ENCODE peak calls at places on chromosomes 5 and 9, in four cellular contexts. One of them, this sample, is unnamed.

GRCh38 chr9:108049026-108049591 is 559.5 kb upstream of the KLF4 start:
- DNase-seq in upper lobe of left lung: no peak
- DNase-seq in SK-N-SH: no peak
- DNase-seq in breast epithelium: no peak
- DNase-seq in this sample: no peak

GRCh38 chr5:36153727-36154126 is 1.8 kb downstream of the SKP2 start:
- DNase-seq in upper lobe of left lung: no peak
- DNase-seq in SK-N-SH: no peak
- DNase-seq in breast epithelium: no peak
- DNase-seq in this sample: no peak

GRCh38 chr5:120464627-120465280 is 654 bp downstream of the PRR16 start:
- DNase-seq in upper lobe of left lung: peak; percentile 72
- DNase-seq in SK-N-SH: peak; percentile 67
- DNase-seq in breast epithelium: no peak
- DNase-seq in this sample: peak; percentile 23

GRCh38 chr9:137763271-137763955 is 114.2 kb upstream of the CACNA1B start:
- DNase-seq in upper lobe of left lung: peak; percentile 60
- DNase-seq in SK-N-SH: no peak
- DNase-seq in breast epithelium: no peak
- DNase-seq in this sample: no peak

GRCh38 chr9:93058357-93059096 is at the start of gene SUSD3:
- DNase-seq in upper lobe of left lung: peak; percentile 94
- DNase-seq in SK-N-SH: peak; percentile 97
- DNase-seq in breast epithelium: peak; percentile 65
- DNase-seq in this sample: peak; percentile 76

GRCh38 chr9:124010665-124011321 is 775 bp upstream of the LHX2 start:
- DNase-seq in upper lobe of left lung: peak; percentile 78
- DNase-seq in SK-N-SH: peak; percentile 76
- DNase-seq in breast epithelium: no peak
- DNase-seq in this sample: no peak

GRCh38 chr9:87792831-87793288 is 66.9 kb downstream of the CTSL start:
- DNase-seq in upper lobe of left lung: no peak
- DNase-seq in SK-N-SH: no peak
- DNase-seq in breast epithelium: no peak
- DNase-seq in this sample: peak; percentile 50

GRCh38 chr9:16202913-16203734 is 650.3 kb downstream of the CCDC171 start:
- DNase-seq in upper lobe of left lung: peak; percentile 49
- DNase-seq in SK-N-SH: no peak
- DNase-seq in breast epithelium: no peak
- DNase-seq in this sample: no peak

GRCh38 chr9:27154923-27155322 is 45.9 kb downstream of the TEK start:
- DNase-seq in upper lobe of left lung: no peak
- DNase-seq in SK-N-SH: no peak
- DNase-seq in breast epithelium: no peak
- DNase-seq in this sample: no peak

GRCh38 chr5:109690456-109691247 is 925 bp downstream of the MAN2A1 start:
- DNase-seq in upper lobe of left lung: peak; percentile 92
- DNase-seq in SK-N-SH: peak; percentile 68
- DNase-seq in breast epithelium: peak; percentile 73
- DNase-seq in this sample: peak; percentile 80

GRCh38 chr5:154440540-154440939 is 5.3 kb upstream of the SAP30L start:
- DNase-seq in upper lobe of left lung: no peak
- DNase-seq in SK-N-SH: no peak
- DNase-seq in breast epithelium: no peak
- DNase-seq in this sample: no peak

GRCh38 chr9:128124451-128124850 is 3.1 kb downstream of the PTGES2 start:
- DNase-seq in upper lobe of left lung: no peak
- DNase-seq in SK-N-SH: no peak
- DNase-seq in breast epithelium: no peak
- DNase-seq in this sample: no peak

GRCh38 chr5:86126202-86126601 is 491.5 kb upstream of the COX7C start:
- DNase-seq in upper lobe of left lung: no peak
- DNase-seq in SK-N-SH: no peak
- DNase-seq in breast epithelium: no peak
- DNase-seq in this sample: no peak

GRCh38 chr9:115373000-115373709 is 255.2 kb upstream of the TNC start:
- DNase-seq in upper lobe of left lung: no peak
- DNase-seq in SK-N-SH: no peak
- DNase-seq in breast epithelium: no peak
- DNase-seq in this sample: no peak

GRCh38 chr9:115369322-115369957 is 251.5 kb upstream of the TNC start:
- DNase-seq in upper lobe of left lung: no peak
- DNase-seq in SK-N-SH: peak; percentile 67
- DNase-seq in breast epithelium: no peak
- DNase-seq in this sample: no peak

GRCh38 chr9:115374724-115375268 is 256.8 kb upstream of the TNC start:
- DNase-seq in upper lobe of left lung: no peak
- DNase-seq in SK-N-SH: no peak
- DNase-seq in breast epithelium: no peak
- DNase-seq in this sample: no peak

GRCh38 chr9:115378246-115378645 is 260.3 kb upstream of the TNC start:
- DNase-seq in upper lobe of left lung: no peak
- DNase-seq in SK-N-SH: no peak
- DNase-seq in breast epithelium: no peak
- DNase-seq in this sample: no peak

DNA sequence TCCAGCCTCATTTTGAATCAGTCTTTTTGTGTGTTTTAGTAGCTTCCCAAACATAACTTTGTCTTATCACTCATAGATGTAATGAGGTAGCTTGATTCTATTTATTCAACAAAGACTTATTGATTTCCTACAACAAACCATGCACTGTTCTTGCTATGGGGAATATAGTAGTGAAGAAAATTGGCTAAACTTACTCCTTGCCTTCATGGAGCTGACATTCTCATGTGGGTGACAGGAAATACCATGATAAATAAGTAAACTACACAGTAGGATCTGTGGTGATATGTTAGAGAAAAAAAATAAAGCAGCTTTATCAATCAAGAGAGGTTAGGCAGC is 255.7 kb upstream of the TNC start:
- DNase-seq in upper lobe of left lung: no peak
- DNase-seq in SK-N-SH: no peak
- DNase-seq in breast epithelium: no peak
- DNase-seq in this sample: no peak
- H3K27ac ChIP-seq in upper lobe of left lung: no peak overlapping the region
- H3K27ac ChIP-seq in SK-N-SH: peak overlapping the region; percentile 89
- H3K27ac ChIP-seq in breast epithelium: no peak overlapping the region
- H3K27ac ChIP-seq in this sample: no peak overlapping the region

GRCh38 chr9:101569736-101570501 is 24.9 kb downstream of the PPP3R2 start:
- DNase-seq in upper lobe of left lung: no peak
- DNase-seq in SK-N-SH: no peak
- DNase-seq in breast epithelium: no peak
- DNase-seq in this sample: no peak

GRCh38 chr9:101564252-101564651 is 30.5 kb downstream of the PPP3R2 start:
- DNase-seq in upper lobe of left lung: no peak
- DNase-seq in SK-N-SH: no peak
- DNase-seq in breast epithelium: no peak
- DNase-seq in this sample: no peak

GRCh38 chr9:101567725-101567993 is 27.1 kb downstream of the PPP3R2 start:
- DNase-seq in upper lobe of left lung: no peak
- DNase-seq in SK-N-SH: no peak
- DNase-seq in breast epithelium: no peak
- DNase-seq in this sample: no peak

GRCh38 chr9:101571114-101571513 is 23.7 kb downstream of the PPP3R2 start:
- DNase-seq in upper lobe of left lung: no peak
- DNase-seq in SK-N-SH: no peak
- DNase-seq in breast epithelium: no peak
- DNase-seq in this sample: no peak

DNA sequence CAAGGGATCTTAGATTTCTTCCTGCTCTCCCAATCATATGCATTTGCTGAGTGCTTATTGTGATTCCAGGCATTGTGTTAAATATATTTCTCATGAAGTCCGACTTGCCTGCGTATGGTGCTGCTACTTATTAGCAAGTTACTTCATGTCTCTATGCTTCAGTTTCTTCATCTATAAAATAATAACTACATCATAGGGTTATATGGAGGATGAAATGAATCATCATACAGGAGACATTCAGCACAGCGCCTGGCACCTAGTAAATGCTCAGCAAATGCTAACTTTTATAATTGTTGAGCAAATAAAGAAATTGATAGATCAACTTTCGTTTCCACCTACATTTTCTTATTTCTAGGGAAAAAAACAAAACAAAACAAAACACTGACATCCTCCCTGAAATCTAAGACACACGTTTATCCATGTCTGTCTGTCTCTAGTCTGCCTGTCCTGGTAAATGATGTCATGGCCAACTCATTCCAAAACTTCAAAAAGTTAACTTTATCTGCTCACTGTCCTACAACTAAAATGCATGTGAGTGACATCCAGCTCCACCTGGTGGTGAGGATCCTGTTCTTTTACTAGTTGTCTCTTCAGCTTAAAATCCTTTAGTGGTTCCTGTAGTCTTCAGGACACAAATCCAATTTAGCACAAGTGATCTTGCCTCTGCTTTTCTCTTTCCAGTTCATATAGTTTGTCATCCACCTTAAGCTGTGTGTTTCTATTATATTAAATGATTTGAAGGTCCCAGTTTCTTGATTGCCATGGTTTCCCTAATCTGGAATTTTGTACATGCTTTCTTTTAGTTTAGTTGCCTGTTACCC is 27.7 kb downstream of the PPP3R2 start:
- DNase-seq in upper lobe of left lung: no peak
- DNase-seq in SK-N-SH: no peak
- DNase-seq in breast epithelium: no peak
- DNase-seq in this sample: no peak
- TF ChIP-seq CTCF in upper lobe of left lung: peak; percentile 24
- TF ChIP-seq CTCF in SK-N-SH: peak; percentile 67
- TF ChIP-seq CTCF in breast epithelium: no peak
- TF ChIP-seq CTCF in this sample: peak; percentile 48

DNA sequence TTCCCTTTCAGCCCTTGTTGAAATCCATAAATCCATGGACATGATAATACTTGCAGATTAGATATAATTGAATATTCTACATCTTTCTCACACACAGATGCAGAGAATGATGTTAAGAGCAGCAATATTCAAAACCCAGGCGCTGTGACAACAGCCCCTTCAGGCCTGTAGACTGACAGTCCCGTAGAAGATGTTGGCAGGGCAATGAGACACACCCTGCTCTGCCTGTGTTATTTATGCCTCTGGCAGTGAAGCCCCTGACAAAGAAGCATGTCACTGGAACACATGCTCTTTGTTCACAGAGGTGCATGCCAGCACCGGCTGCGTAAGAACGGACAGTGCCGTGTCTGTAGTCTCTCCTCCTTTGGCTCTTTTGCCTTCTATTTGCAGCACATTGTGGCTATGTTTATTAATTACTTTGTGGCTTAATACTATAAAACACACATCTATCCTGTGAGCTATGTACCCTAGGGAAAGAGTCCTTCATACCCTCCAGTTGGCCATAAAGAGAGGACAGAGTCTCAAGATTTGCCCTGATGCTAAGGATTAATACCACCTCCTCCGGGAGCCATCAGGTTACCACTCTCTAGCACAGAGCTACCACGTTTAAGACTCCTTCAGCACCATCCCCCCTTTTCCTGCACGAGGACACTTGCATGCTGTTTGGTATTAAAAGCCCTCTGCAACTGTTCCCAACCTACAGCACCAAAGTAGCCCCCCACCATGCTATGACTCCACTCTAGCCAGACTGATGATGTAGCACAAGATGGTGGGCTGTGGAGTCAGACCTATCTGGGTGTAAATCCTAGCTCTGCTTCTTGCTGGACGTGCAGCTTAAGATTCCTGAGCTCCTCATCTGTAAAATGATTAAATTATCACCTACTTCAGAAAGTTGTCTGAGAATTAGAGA is 2.0 kb upstream of the ANP32B start:
- DNase-seq in upper lobe of left lung: no peak
- DNase-seq in SK-N-SH: peak; percentile 61
- DNase-seq in breast epithelium: no peak
- DNase-seq in this sample: peak; percentile 28
- TF ChIP-seq POLR2AphosphoS5 in upper lobe of left lung: no peak
- TF ChIP-seq POLR2AphosphoS5 in SK-N-SH: no peak
- TF ChIP-seq POLR2AphosphoS5 in breast epithelium: peak; percentile 26
- TF ChIP-seq POLR2AphosphoS5 in this sample: peak; percentile 34

GRCh38 chr5:58565033-58565432 is 17.8 kb upstream of the RAB3C start:
- DNase-seq in upper lobe of left lung: no peak
- DNase-seq in SK-N-SH: no peak
- DNase-seq in breast epithelium: no peak
- DNase-seq in this sample: no peak
- H3K27ac ChIP-seq in upper lobe of left lung: no peak overlapping the region
- H3K27ac ChIP-seq in SK-N-SH: no peak overlapping the region
- H3K27ac ChIP-seq in breast epithelium: no peak overlapping the region
- H3K27ac ChIP-seq in this sample: no peak overlapping the region

DNA sequence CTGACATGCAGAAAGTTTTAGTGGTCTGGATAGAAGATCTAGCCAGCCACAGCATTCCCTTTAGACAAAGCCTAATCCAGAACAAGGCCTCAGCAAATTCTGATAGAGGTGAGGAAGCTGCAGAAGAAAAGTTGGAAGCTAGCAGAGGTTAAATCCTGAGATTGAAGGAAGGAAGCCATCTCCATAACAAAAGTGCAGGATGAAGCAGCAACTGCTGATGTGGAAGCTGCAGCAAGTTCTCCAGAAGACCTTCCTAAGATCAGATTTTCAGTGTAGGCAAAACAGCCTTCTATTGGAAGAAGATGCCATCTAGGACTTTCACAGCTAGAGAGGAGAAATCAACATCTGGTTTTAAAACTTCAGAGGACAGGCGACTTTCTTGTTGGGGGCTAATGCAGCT is 77.5 kb downstream of the TRIO start:
- DNase-seq in upper lobe of left lung: no peak
- DNase-seq in SK-N-SH: no peak
- DNase-seq in breast epithelium: no peak
- DNase-seq in this sample: no peak
- TF ChIP-seq CTCF in upper lobe of left lung: no peak
- TF ChIP-seq CTCF in SK-N-SH: no peak
- TF ChIP-seq CTCF in breast epithelium: no peak
- TF ChIP-seq CTCF in this sample: no peak

GRCh38 chr5:60173672-60174071 is 280.1 kb upstream of the PDE4D start:
- DNase-seq in upper lobe of left lung: no peak
- DNase-seq in SK-N-SH: no peak
- DNase-seq in breast epithelium: no peak
- DNase-seq in this sample: no peak
- TF ChIP-seq POLR2AphosphoS5 in upper lobe of left lung: no peak
- TF ChIP-seq POLR2AphosphoS5 in SK-N-SH: no peak
- TF ChIP-seq POLR2AphosphoS5 in breast epithelium: no peak
- TF ChIP-seq POLR2AphosphoS5 in this sample: no peak

GRCh38 chr5:78593465-78593864 is 55.1 kb downstream of the LHFPL2 start:
- DNase-seq in upper lobe of left lung: no peak
- DNase-seq in SK-N-SH: no peak
- DNase-seq in breast epithelium: no peak
- DNase-seq in this sample: no peak

GRCh38 chr5:78592735-78593386 is 55.7 kb downstream of the LHFPL2 start:
- DNase-seq in upper lobe of left lung: no peak
- DNase-seq in SK-N-SH: no peak
- DNase-seq in breast epithelium: no peak
- DNase-seq in this sample: no peak

GRCh38 chr5:78589928-78590327 is 58.6 kb downstream of the LHFPL2 start:
- DNase-seq in upper lobe of left lung: no peak
- DNase-seq in SK-N-SH: no peak
- DNase-seq in breast epithelium: no peak
- DNase-seq in this sample: no peak

GRCh38 chr5:78591972-78592700 is 56.4 kb downstream of the LHFPL2 start:
- DNase-seq in upper lobe of left lung: no peak
- DNase-seq in SK-N-SH: no peak
- DNase-seq in breast epithelium: no peak
- DNase-seq in this sample: no peak

GRCh38 chr5:78591227-78591626 is 57.3 kb downstream of the LHFPL2 start:
- DNase-seq in upper lobe of left lung: no peak
- DNase-seq in SK-N-SH: no peak
- DNase-seq in breast epithelium: no peak
- DNase-seq in this sample: no peak
- H3K27ac ChIP-seq in upper lobe of left lung: peak overlapping the region; percentile 14
- H3K27ac ChIP-seq in SK-N-SH: peak overlapping the region; percentile 100
- H3K27ac ChIP-seq in breast epithelium: peak overlapping the region; percentile 74
- H3K27ac ChIP-seq in this sample: peak overlapping the region; percentile 64

This sample was measured in transverse colon.